ENCODE peak calls at places on chromosome 12, in ten cellular contexts. E is stimulated activated CD4-positive, alpha-beta T cell treated with anti-CD3 and anti-CD28 coated beads, Interleukin-2, amount 100 ng/mL, for 48 hours; B is lung microvascular endothelial cell; H is HTR-8/SVneo; K is psoas muscle; T is AML-193; U is astrocyte of the hippocampus; G is AG10803; A is A673; O is activated naive CD4-positive, alpha-beta T cell. Y is an unnamed sample.

GRCh38 chr12:11500222-11500860 is 105.0 kb upstream of the PRB2 start:
- DNase-seq in E (peak; percentile 79), B (peak; percentile 77), H (peak; percentile 61), K (peak; percentile 81), T (no peak), U (peak; percentile 95), G (peak; percentile 46), A (peak; percentile 89), O (peak; percentile 54), Y (peak; percentile 11)

GRCh38 chr12:123085730-123086487 is 65.0 kb downstream of the PITPNM2 start:
- DNase-seq in E (no peak), B (peak; percentile 82), H (peak; percentile 62), K (peak; percentile 84), T (no peak), U (peak; percentile 80), G (peak; percentile 36), A (peak; percentile 41), O (no peak), Y (peak; percentile 40)

GRCh38 chr12:131583085-131583712 is 127.7 kb upstream of the SFSWAP start:
- DNase-seq in E (no peak), B (no peak), H (no peak), K (no peak), T (no peak), U (no peak), G (no peak), A (peak; percentile 42), O (no peak), Y (no peak)

GRCh38 chr12:93663729-93664084 is 13.5 kb upstream of the CRADD start:
- DNase-seq in E (no peak), B (no peak), H (no peak), K (no peak), T (no peak), U (no peak), G (no peak), A (no peak), O (no peak), Y (no peak)

GRCh38 chr12:120944645-120945217 is 33.6 kb upstream of the HNF1A start:
- DNase-seq in E (peak; percentile 72), B (peak; percentile 50), H (peak; percentile 62), K (peak; percentile 58), T (peak; percentile 49), U (peak; percentile 47), G (peak; percentile 39), A (peak; percentile 76), O (peak; percentile 19), Y (no peak)

GRCh38 chr12:89326260-89327040 is 25.9 kb downstream of the DUSP6 start:
- DNase-seq in E (no peak), B (peak; percentile 19), H (no peak), K (no peak), T (no peak), U (no peak), G (no peak), A (no peak), O (no peak), Y (no peak)

GRCh38 chr12:18345021-18345735 is 83.9 kb downstream of the PIK3C2G start:
- DNase-seq in E (no peak), B (no peak), H (no peak), K (no peak), T (no peak), U (peak; percentile 9), G (peak; percentile 30), A (peak; percentile 71), O (no peak), Y (no peak)

GRCh38 chr12:54680374-54680773 is 32.2 kb upstream of the DCD start:
- DNase-seq in E (peak; percentile 17), B (peak; percentile 30), H (no peak), K (no peak), T (peak; percentile 29), U (no peak), G (no peak), A (peak; percentile 42), O (no peak), Y (no peak)

GRCh38 chr12:32126720-32127119 is 20.1 kb downstream of the BICD1 start:
- DNase-seq in E (no peak), B (no peak), H (no peak), K (no peak), T (no peak), U (peak; percentile 83), G (peak; percentile 82), A (no peak), O (no peak), Y (no peak)

GRCh38 chr12:98401427-98401826 is 114.0 kb upstream of the TMPO start:
- DNase-seq in E (no peak), B (peak; percentile 81), H (no peak), K (no peak), T (no peak), U (no peak), G (no peak), A (no peak), O (no peak), Y (no peak)

GRCh38 chr12:12835378-12836145 is 22.4 kb downstream of the DDX47 start:
- DNase-seq in E (no peak), B (peak; percentile 9), H (peak; percentile 37), K (no peak), T (no peak), U (peak; percentile 58), G (no peak), A (no peak), O (no peak), Y (no peak)